ENCODE peak calls at places on chromosomes 6 and 20, in nine cellular contexts. L, H, Z, S, I, Q, E, A and N are unnamed samples.

GRCh38 chr20:23415958-23416583 is 5.2 kb downstream of the NAPB start:
- DNase-seq in I (no peak), L (no peak), E (no peak), Q (no peak), H (peak; percentile 46), Z (peak; percentile 81), A (no peak), S (peak; percentile 7), N (no peak)

GRCh38 chr6:21840428-21840827 is 246.9 kb downstream of the SOX4 start:
- DNase-seq in L (no peak), S (no peak), A (no peak), E (no peak), I (peak; percentile 51), H (peak; percentile 42), Q (no peak), Z (no peak), N (no peak)

GRCh38 chr6:169950558-169950957 is 199.1 kb downstream of the ERMARD start:
- DNase-seq in L (no peak), Z (peak; percentile 27), Q (no peak), H (peak; percentile 7), S (peak; percentile 43), E (peak; percentile 32), I (peak; percentile 17), A (peak; percentile 37), N (no peak)

GRCh38 chr20:11867286-11867921 is 50.3 kb upstream of the BTBD3 start:
- DNase-seq in Z (peak; percentile 25), H (peak; percentile 48), Q (no peak), E (no peak), S (no peak), A (no peak), I (no peak), L (no peak), N (no peak)

GRCh38 chr6:36827261-36828079 is 11.8 kb downstream of the CPNE5 start:
- DNase-seq in H (peak; percentile 70), L (no peak), I (peak; percentile 96), A (no peak), Z (peak; percentile 43), S (no peak), E (no peak), Q (peak; percentile 44), N (peak; percentile 47)

GRCh38 chr6:100479180-100480035 is 14.7 kb upstream of the SIM1 start:
- DNase-seq in Z (peak; percentile 61), L (no peak), A (no peak), H (no peak), I (peak; percentile 66), E (peak; percentile 54), Q (no peak), S (peak; percentile 26), N (no peak)

GRCh38 chr6:76072562-76072961 is at the start of gene IMPG1:
- DNase-seq in H (no peak), E (no peak), S (no peak), Q (no peak), L (no peak), I (no peak), A (no peak), Z (no peak), N (no peak)

GRCh38 chr6:72968704-72969103 is 256.6 kb downstream of the KHDC1L start:
- DNase-seq in I (no peak), Q (no peak), H (peak; percentile 93), Z (peak; percentile 40), L (no peak), A (no peak), S (no peak), E (peak; percentile 22), N (no peak)

GRCh38 chr20:51309128-51309527 is 233.4 kb downstream of the NFATC2 start:
- DNase-seq in Z (no peak), L (no peak), Q (no peak), A (no peak), E (no peak), H (no peak), S (no peak), I (no peak), N (no peak)
- H3K4me1 ChIP-seq in Z (no peaks in the 10 kb centered on the region), L (no peaks in the 10 kb centered on the region), Q (no peaks in the 10 kb centered on the region), A (no peaks in the 10 kb centered on the region), E (peaks cover 7% of the 10 kb centered on the region), H (no peaks in the 10 kb centered on the region), S (no peaks in the 10 kb centered on the region), I (peaks cover 33% of the 10 kb centered on the region), N (peaks cover 4% of the 10 kb centered on the region)

DNA sequence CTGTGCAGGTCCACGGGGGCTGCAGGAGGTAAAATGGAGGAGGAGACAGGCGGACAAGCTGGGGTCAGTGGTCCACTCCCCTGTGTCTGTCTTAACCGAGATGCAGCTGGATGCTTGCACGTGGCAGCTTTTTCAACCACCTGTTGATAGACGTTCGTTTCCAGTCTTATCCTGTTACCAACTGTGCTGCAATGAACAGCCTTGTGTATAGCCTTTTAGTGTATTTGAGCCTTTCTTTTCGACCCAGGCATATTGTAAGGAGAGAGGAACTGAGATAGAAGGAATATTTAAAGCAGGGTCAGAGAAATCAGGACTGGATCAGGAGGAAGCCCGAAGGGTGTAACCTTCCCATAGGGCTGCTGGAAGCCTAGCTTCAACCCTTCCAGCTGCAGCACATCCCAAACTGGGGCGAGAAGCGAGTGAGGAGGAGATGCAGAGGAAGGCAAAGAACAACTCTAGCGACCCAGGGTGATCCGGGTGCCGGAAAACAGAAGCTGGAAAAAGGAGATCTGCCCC is 11.4 kb downstream of the TRIM31 start:
- DNase-seq in I (no peak), Z (peak; percentile 31), L (no peak), E (no peak), S (peak; percentile 37), Q (no peak), A (no peak), H (no peak), N (no peak)
- H3K4me3 ChIP-seq in I (peak overlapping the region; percentile 16), Z (peak overlapping the region; percentile 70), L (peak overlapping the region; percentile 39), E (peak overlapping the region; percentile 50), S (peak overlapping the region; percentile 33), Q (peak overlapping the region; percentile 57), A (peak overlapping the region; percentile 42), H (peak overlapping the region; percentile 32), N (peak overlapping the region; percentile 46)

GRCh38 chr20:37294262-37294981 is 5.0 kb downstream of the MANBAL start:
- DNase-seq in S (no peak), I (peak; percentile 41), E (no peak), Z (peak; percentile 90), L (no peak), H (no peak), A (no peak), Q (no peak), N (no peak)

GRCh38 chr20:37293301-37293943 is 4.0 kb downstream of the MANBAL start:
- DNase-seq in A (no peak), E (no peak), H (no peak), S (no peak), Q (no peak), I (no peak), Z (no peak), L (no peak), N (no peak)

GRCh38 chr20:37295595-37295994 is 6.1 kb downstream of the MANBAL start:
- DNase-seq in L (no peak), A (no peak), E (no peak), S (peak; percentile 54), Q (no peak), H (peak; percentile 99), Z (no peak), I (no peak), N (no peak)

GRCh38 chr20:37296371-37296770 is 6.9 kb downstream of the MANBAL start:
- DNase-seq in Z (no peak), A (no peak), I (no peak), S (no peak), Q (no peak), L (no peak), H (no peak), E (no peak), N (no peak)

GRCh38 chr20:37295001-37295400 is 5.5 kb downstream of the MANBAL start:
- DNase-seq in L (no peak), Q (no peak), H (peak; percentile 99), I (peak; percentile 90), Z (peak; percentile 99), S (peak; percentile 54), A (no peak), E (peak; percentile 94), N (no peak)
- H3K4me1 ChIP-seq in L (no peaks in the 10 kb centered on the region), Q (peaks cover 61% of the 10 kb centered on the region), H (peaks cover 61% of the 10 kb centered on the region), I (peaks cover 26% of the 10 kb centered on the region), Z (peaks cover 67% of the 10 kb centered on the region), S (peaks cover 24% of the 10 kb centered on the region), A (no peaks in the 10 kb centered on the region), E (peaks cover 65% of the 10 kb centered on the region), N (peaks cover 63% of the 10 kb centered on the region)

GRCh38 chr6:124747336-124747735 is 214.9 kb upstream of the RNF217 start:
- DNase-seq in Q (no peak), L (no peak), I (no peak), H (no peak), A (no peak), S (no peak), E (no peak), Z (no peak), N (no peak)
- H3K4me3 ChIP-seq in Q (no peak overlapping the region), L (no peak overlapping the region), I (no peak overlapping the region), H (no peak overlapping the region), A (no peak overlapping the region), S (no peak overlapping the region), E (no peak overlapping the region), Z (no peak overlapping the region), N (no peak overlapping the region)

DNA sequence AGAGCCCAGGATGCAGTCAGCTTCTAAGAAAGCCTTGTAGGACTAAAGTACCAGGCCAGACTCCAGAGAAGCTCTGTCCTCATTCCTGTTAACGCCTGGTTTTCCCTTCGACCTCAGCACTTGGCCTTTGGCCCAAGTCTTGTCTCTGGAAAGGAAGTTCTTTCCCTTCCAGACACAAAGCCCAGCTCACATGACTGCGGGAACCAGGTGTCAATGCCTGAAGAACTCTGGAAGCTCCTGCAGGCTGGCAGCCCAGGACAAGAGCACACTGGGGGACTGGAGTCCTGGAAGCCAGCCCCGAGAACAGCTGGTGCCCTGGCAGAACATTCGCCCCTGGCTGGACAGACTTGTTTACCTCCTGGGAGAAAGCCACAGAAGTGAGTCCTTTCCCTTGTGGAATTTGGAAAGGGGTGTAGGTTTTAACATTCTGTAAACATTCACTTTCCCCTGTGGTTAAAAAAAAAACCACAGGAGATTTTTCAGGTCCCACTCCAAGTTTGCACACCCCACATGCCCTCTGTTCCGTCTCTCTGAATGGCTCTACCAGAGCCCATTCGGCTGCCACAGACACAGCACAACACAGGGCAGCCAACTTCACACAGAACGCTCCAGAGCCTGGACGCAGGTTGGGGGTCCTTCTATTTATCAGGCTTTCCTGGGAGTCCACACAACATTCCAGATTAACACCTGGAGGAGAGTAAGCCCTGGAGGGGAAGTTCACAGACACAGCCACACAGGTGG is 18.1 kb downstream of the ACSS1 start:
- DNase-seq in Q (peak; percentile 94), E (no peak), L (peak; percentile 98), S (peak; percentile 97), H (peak; percentile 42), I (peak; percentile 96), Z (peak; percentile 64), A (no peak), N (no peak)
- H3K4me1 ChIP-seq in Q (peaks cover 92% of the 10 kb centered on the region), E (no peaks in the 10 kb centered on the region), L (peaks cover 21% of the 10 kb centered on the region), S (peaks cover 40% of the 10 kb centered on the region), H (peaks cover 14% of the 10 kb centered on the region), I (no peaks in the 10 kb centered on the region), Z (peaks cover 20% of the 10 kb centered on the region), A (no peaks in the 10 kb centered on the region), N (peaks cover 89% of the 10 kb centered on the region)

GRCh38 chr6:154460306-154461071 is 50.0 kb downstream of the CNKSR3 start:
- DNase-seq in Z (peak; percentile 68), S (no peak), Q (no peak), E (no peak), H (peak; percentile 52), I (peak; percentile 77), L (no peak), A (no peak), N (no peak)
- H3K4me3 ChIP-seq in Z (no peak overlapping the region), S (no peak overlapping the region), Q (no peak overlapping the region), E (no peak overlapping the region), H (no peak overlapping the region), I (no peak overlapping the region), L (no peak overlapping the region), A (no peak overlapping the region), N (no peak overlapping the region)

GRCh38 chr20:50523552-50524167 is 13.5 kb downstream of the PTPN1 start:
- DNase-seq in E (no peak), H (no peak), A (no peak), Z (no peak), Q (no peak), I (no peak), S (peak; percentile 34), L (no peak), N (no peak)
- H3K4me1 ChIP-seq in E (peaks cover 83% of the 10 kb centered on the region), H (peaks cover 23% of the 10 kb centered on the region), A (no peaks in the 10 kb centered on the region), Z (peaks cover 40% of the 10 kb centered on the region), Q (peaks cover 13% of the 10 kb centered on the region), I (peaks cover 5% of the 10 kb centered on the region), S (peaks cover 25% of the 10 kb centered on the region), L (no peaks in the 10 kb centered on the region), N (peaks cover 73% of the 10 kb centered on the region)